ENCODE peak calls at places on chromosomes 6 and 20, in ten cellular contexts. One of them, this sample, is unnamed.

GRCh38 chr20:59381658-59382057 is 81.2 kb downstream of the EDN3 start:
- DNase-seq in Panc1: no peak
- DNase-seq in right atrium auricular region: no peak
- DNase-seq in cardiac muscle cell: no peak
- DNase-seq in uterus: no peak
- DNase-seq in stomach: no peak
- DNase-seq in CD4-positive, alpha-beta memory T cell: no peak
- DNase-seq in neural progenitor cell: no peak
- DNase-seq in lower lobe of right lung: no peak
- DNase-seq in RWPE1: no peak
- DNase-seq in this sample: no peak

GRCh38 chr20:23507346-23507745 is 16.4 kb downstream of the CST8 start:
- DNase-seq in right atrium auricular region: no peak
- DNase-seq in neural progenitor cell: peak; percentile 22
- DNase-seq in uterus: no peak
- DNase-seq in cardiac muscle cell: peak; percentile 20
- DNase-seq in lower lobe of right lung: no peak
- DNase-seq in CD4-positive, alpha-beta memory T cell: no peak
- DNase-seq in RWPE1: no peak
- DNase-seq in stomach: no peak
- DNase-seq in Panc1: no peak
- DNase-seq in this sample: no peak

GRCh38 chr6:151068761-151069312 is 170.9 kb upstream of the AKAP12 start:
- DNase-seq in right atrium auricular region: no peak
- DNase-seq in cardiac muscle cell: no peak
- DNase-seq in Panc1: no peak
- DNase-seq in lower lobe of right lung: no peak
- DNase-seq in RWPE1: no peak
- DNase-seq in CD4-positive, alpha-beta memory T cell: no peak
- DNase-seq in neural progenitor cell: no peak
- DNase-seq in uterus: peak; percentile 8
- DNase-seq in stomach: no peak
- DNase-seq in this sample: no peak

GRCh38 chr6:31068738-31069340 is 43.5 kb downstream of the C6orf15 start:
- DNase-seq in lower lobe of right lung: peak; percentile 83
- DNase-seq in Panc1: no peak
- DNase-seq in uterus: peak; percentile 75
- DNase-seq in CD4-positive, alpha-beta memory T cell: peak; percentile 66
- DNase-seq in cardiac muscle cell: peak; percentile 84
- DNase-seq in neural progenitor cell: peak; percentile 85
- DNase-seq in stomach: peak; percentile 82
- DNase-seq in right atrium auricular region: peak; percentile 77
- DNase-seq in RWPE1: peak; percentile 80
- DNase-seq in this sample: no peak

GRCh38 chr6:42707595-42707994 is 14.8 kb downstream of the PRPH2 start:
- DNase-seq in lower lobe of right lung: no peak
- DNase-seq in Panc1: no peak
- DNase-seq in uterus: no peak
- DNase-seq in right atrium auricular region: no peak
- DNase-seq in neural progenitor cell: no peak
- DNase-seq in RWPE1: no peak
- DNase-seq in CD4-positive, alpha-beta memory T cell: no peak
- DNase-seq in cardiac muscle cell: no peak
- DNase-seq in stomach: no peak
- DNase-seq in this sample: no peak

GRCh38 chr6:147005499-147005898 is 198.7 kb upstream of the STXBP5 start:
- DNase-seq in neural progenitor cell: no peak
- DNase-seq in RWPE1: no peak
- DNase-seq in CD4-positive, alpha-beta memory T cell: no peak
- DNase-seq in right atrium auricular region: no peak
- DNase-seq in Panc1: no peak
- DNase-seq in uterus: no peak
- DNase-seq in lower lobe of right lung: no peak
- DNase-seq in stomach: no peak
- DNase-seq in cardiac muscle cell: no peak
- DNase-seq in this sample: no peak

GRCh38 chr6:149563203-149563927 is 2.8 kb upstream of the GINM1 start:
- DNase-seq in CD4-positive, alpha-beta memory T cell: no peak
- DNase-seq in cardiac muscle cell: no peak
- DNase-seq in uterus: no peak
- DNase-seq in neural progenitor cell: no peak
- DNase-seq in right atrium auricular region: no peak
- DNase-seq in RWPE1: peak; percentile 84
- DNase-seq in lower lobe of right lung: no peak
- DNase-seq in stomach: no peak
- DNase-seq in Panc1: no peak
- DNase-seq in this sample: no peak

GRCh38 chr20:36866164-36866563 is 9.8 kb upstream of the TLDC2 start:
- DNase-seq in Panc1: no peak
- DNase-seq in CD4-positive, alpha-beta memory T cell: no peak
- DNase-seq in lower lobe of right lung: no peak
- DNase-seq in cardiac muscle cell: no peak
- DNase-seq in stomach: no peak
- DNase-seq in RWPE1: no peak
- DNase-seq in right atrium auricular region: no peak
- DNase-seq in uterus: no peak
- DNase-seq in neural progenitor cell: no peak
- DNase-seq in this sample: no peak

GRCh38 chr6:150153905-150154492 is 11.2 kb downstream of the PPP1R14C start:
- DNase-seq in stomach: no peak
- DNase-seq in neural progenitor cell: no peak
- DNase-seq in cardiac muscle cell: no peak
- DNase-seq in RWPE1: no peak
- DNase-seq in CD4-positive, alpha-beta memory T cell: no peak
- DNase-seq in lower lobe of right lung: no peak
- DNase-seq in Panc1: no peak
- DNase-seq in uterus: no peak
- DNase-seq in right atrium auricular region: no peak
- DNase-seq in this sample: no peak

GRCh38 chr6:24788031-24788665 is 10.6 kb downstream of the ARMH2 start:
- DNase-seq in right atrium auricular region: no peak
- DNase-seq in cardiac muscle cell: no peak
- DNase-seq in neural progenitor cell: no peak
- DNase-seq in lower lobe of right lung: no peak
- DNase-seq in uterus: no peak
- DNase-seq in CD4-positive, alpha-beta memory T cell: no peak
- DNase-seq in Panc1: no peak
- DNase-seq in RWPE1: no peak
- DNase-seq in stomach: no peak
- DNase-seq in this sample: no peak

GRCh38 chr20:7171911-7172310 is 404.4 kb downstream of the BMP2 start:
- DNase-seq in neural progenitor cell: no peak
- DNase-seq in RWPE1: no peak
- DNase-seq in Panc1: no peak
- DNase-seq in cardiac muscle cell: no peak
- DNase-seq in right atrium auricular region: no peak
- DNase-seq in lower lobe of right lung: no peak
- DNase-seq in CD4-positive, alpha-beta memory T cell: no peak
- DNase-seq in uterus: no peak
- DNase-seq in stomach: no peak
- DNase-seq in this sample: no peak

GRCh38 chr6:138970159-138970558 is 17.9 kb downstream of the REPS1 start:
- DNase-seq in cardiac muscle cell: no peak
- DNase-seq in right atrium auricular region: no peak
- DNase-seq in uterus: no peak
- DNase-seq in CD4-positive, alpha-beta memory T cell: no peak
- DNase-seq in lower lobe of right lung: no peak
- DNase-seq in Panc1: no peak
- DNase-seq in neural progenitor cell: no peak
- DNase-seq in stomach: no peak
- DNase-seq in RWPE1: no peak
- DNase-seq in this sample: no peak
- H3K27ac ChIP-seq in cardiac muscle cell: no peak overlapping the region
- H3K27ac ChIP-seq in right atrium auricular region: peak overlapping the region; percentile 87
- H3K27ac ChIP-seq in uterus: no peak overlapping the region
- H3K27ac ChIP-seq in CD4-positive, alpha-beta memory T cell: no peak overlapping the region
- H3K27ac ChIP-seq in lower lobe of right lung: peak overlapping the region; percentile 44
- H3K27ac ChIP-seq in Panc1: no peak overlapping the region
- H3K27ac ChIP-seq in neural progenitor cell: no peak overlapping the region
- H3K27ac ChIP-seq in stomach: no peak overlapping the region
- H3K27ac ChIP-seq in RWPE1: peak overlapping the region; percentile 74
- H3K27ac ChIP-seq in this sample: peak overlapping the region; percentile 81

GRCh38 chr6:130825772-130826441 is 1.3 kb upstream of the SMLR1 start:
- DNase-seq in lower lobe of right lung: no peak
- DNase-seq in right atrium auricular region: no peak
- DNase-seq in cardiac muscle cell: no peak
- DNase-seq in stomach: no peak
- DNase-seq in neural progenitor cell: no peak
- DNase-seq in uterus: no peak
- DNase-seq in CD4-positive, alpha-beta memory T cell: no peak
- DNase-seq in Panc1: no peak
- DNase-seq in RWPE1: no peak
- DNase-seq in this sample: no peak

GRCh38 chr6:130824978-130825694 is 2.1 kb upstream of the SMLR1 start:
- DNase-seq in Panc1: no peak
- DNase-seq in uterus: no peak
- DNase-seq in right atrium auricular region: no peak
- DNase-seq in RWPE1: no peak
- DNase-seq in cardiac muscle cell: no peak
- DNase-seq in stomach: no peak
- DNase-seq in CD4-positive, alpha-beta memory T cell: no peak
- DNase-seq in neural progenitor cell: no peak
- DNase-seq in lower lobe of right lung: no peak
- DNase-seq in this sample: no peak

GRCh38 chr6:130829333-130829910 is 2.2 kb downstream of the SMLR1 start:
- DNase-seq in uterus: no peak
- DNase-seq in RWPE1: no peak
- DNase-seq in cardiac muscle cell: no peak
- DNase-seq in neural progenitor cell: no peak
- DNase-seq in CD4-positive, alpha-beta memory T cell: no peak
- DNase-seq in right atrium auricular region: no peak
- DNase-seq in stomach: no peak
- DNase-seq in Panc1: no peak
- DNase-seq in lower lobe of right lung: no peak
- DNase-seq in this sample: no peak

GRCh38 chr6:130827247-130828149 is at the start of gene SMLR1:
- DNase-seq in neural progenitor cell: no peak
- DNase-seq in Panc1: no peak
- DNase-seq in cardiac muscle cell: no peak
- DNase-seq in RWPE1: no peak
- DNase-seq in right atrium auricular region: no peak
- DNase-seq in uterus: no peak
- DNase-seq in stomach: no peak
- DNase-seq in CD4-positive, alpha-beta memory T cell: no peak
- DNase-seq in lower lobe of right lung: no peak
- DNase-seq in this sample: no peak

GRCh38 chr6:130826442-130827246 is 562 bp upstream of the SMLR1 start:
- DNase-seq in RWPE1: no peak
- DNase-seq in uterus: no peak
- DNase-seq in cardiac muscle cell: no peak
- DNase-seq in Panc1: no peak
- DNase-seq in lower lobe of right lung: no peak
- DNase-seq in stomach: no peak
- DNase-seq in neural progenitor cell: no peak
- DNase-seq in CD4-positive, alpha-beta memory T cell: no peak
- DNase-seq in right atrium auricular region: no peak
- DNase-seq in this sample: no peak
- H3K27ac ChIP-seq in RWPE1: no peak overlapping the region
- H3K27ac ChIP-seq in uterus: no peak overlapping the region
- H3K27ac ChIP-seq in cardiac muscle cell: no peak overlapping the region
- H3K27ac ChIP-seq in Panc1: no peak overlapping the region
- H3K27ac ChIP-seq in lower lobe of right lung: no peak overlapping the region
- H3K27ac ChIP-seq in stomach: no peak overlapping the region
- H3K27ac ChIP-seq in neural progenitor cell: no peak overlapping the region
- H3K27ac ChIP-seq in CD4-positive, alpha-beta memory T cell: no peak overlapping the region
- H3K27ac ChIP-seq in right atrium auricular region: no peak overlapping the region
- H3K27ac ChIP-seq in this sample: no peak overlapping the region

GRCh38 chr6:161351855-161352254 is 78.0 kb upstream of the AGPAT4 start:
- DNase-seq in cardiac muscle cell: no peak
- DNase-seq in right atrium auricular region: no peak
- DNase-seq in neural progenitor cell: no peak
- DNase-seq in lower lobe of right lung: no peak
- DNase-seq in CD4-positive, alpha-beta memory T cell: no peak
- DNase-seq in Panc1: no peak
- DNase-seq in stomach: no peak
- DNase-seq in RWPE1: no peak
- DNase-seq in uterus: no peak
- DNase-seq in this sample: no peak
- H3K27ac ChIP-seq in cardiac muscle cell: no peak overlapping the region
- H3K27ac ChIP-seq in right atrium auricular region: no peak overlapping the region
- H3K27ac ChIP-seq in neural progenitor cell: no peak overlapping the region
- H3K27ac ChIP-seq in lower lobe of right lung: no peak overlapping the region
- H3K27ac ChIP-seq in CD4-positive, alpha-beta memory T cell: no peak overlapping the region
- H3K27ac ChIP-seq in Panc1: no peak overlapping the region
- H3K27ac ChIP-seq in stomach: no peak overlapping the region
- H3K27ac ChIP-seq in RWPE1: no peak overlapping the region
- H3K27ac ChIP-seq in uterus: no peak overlapping the region
- H3K27ac ChIP-seq in this sample: no peak overlapping the region

GRCh38 chr6:16335176-16335575 is 96.8 kb downstream of the GMPR start:
- DNase-seq in RWPE1: no peak
- DNase-seq in lower lobe of right lung: no peak
- DNase-seq in uterus: peak; percentile 11
- DNase-seq in right atrium auricular region: no peak
- DNase-seq in neural progenitor cell: no peak
- DNase-seq in Panc1: no peak
- DNase-seq in stomach: no peak
- DNase-seq in CD4-positive, alpha-beta memory T cell: no peak
- DNase-seq in cardiac muscle cell: no peak
- DNase-seq in this sample: no peak

GRCh38 chr6:16331328-16332174 is 93.2 kb downstream of the GMPR start:
- DNase-seq in lower lobe of right lung: peak; percentile 79
- DNase-seq in cardiac muscle cell: peak; percentile 81
- DNase-seq in neural progenitor cell: peak; percentile 77
- DNase-seq in stomach: peak; percentile 72
- DNase-seq in RWPE1: peak; percentile 72
- DNase-seq in CD4-positive, alpha-beta memory T cell: peak; percentile 61
- DNase-seq in right atrium auricular region: no peak
- DNase-seq in Panc1: no peak
- DNase-seq in uterus: peak; percentile 59
- DNase-seq in this sample: no peak

GRCh38 chr6:16334671-16335070 is 96.3 kb downstream of the GMPR start:
- DNase-seq in stomach: no peak
- DNase-seq in lower lobe of right lung: no peak
- DNase-seq in Panc1: no peak
- DNase-seq in neural progenitor cell: no peak
- DNase-seq in right atrium auricular region: peak; percentile 79
- DNase-seq in CD4-positive, alpha-beta memory T cell: no peak
- DNase-seq in RWPE1: peak; percentile 86
- DNase-seq in uterus: peak; percentile 78
- DNase-seq in cardiac muscle cell: no peak
- DNase-seq in this sample: no peak

GRCh38 chr6:16333580-16333979 is 95.2 kb downstream of the GMPR start:
- DNase-seq in lower lobe of right lung: no peak
- DNase-seq in Panc1: no peak
- DNase-seq in RWPE1: peak; percentile 66
- DNase-seq in stomach: no peak
- DNase-seq in right atrium auricular region: no peak
- DNase-seq in neural progenitor cell: no peak
- DNase-seq in cardiac muscle cell: no peak
- DNase-seq in CD4-positive, alpha-beta memory T cell: no peak
- DNase-seq in uterus: peak; percentile 11
- DNase-seq in this sample: peak; percentile 73

DNA sequence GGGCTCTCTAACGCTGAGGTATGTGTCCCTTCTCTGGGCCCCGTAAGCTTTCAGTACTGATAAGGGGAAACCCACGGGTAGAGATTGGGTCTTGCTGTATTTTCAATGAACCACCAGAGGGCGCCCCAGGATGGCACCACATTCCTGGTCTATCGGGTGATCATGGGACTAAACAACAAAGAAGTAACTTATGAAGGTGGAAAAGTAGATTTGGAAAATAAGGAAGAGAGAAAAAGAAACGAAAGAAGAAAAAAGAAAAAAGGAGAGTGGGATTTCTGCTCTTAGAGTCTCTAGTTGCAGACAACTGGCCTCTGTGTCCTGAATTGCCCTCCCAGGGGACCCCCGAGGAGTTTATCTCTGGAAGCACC is 93.8 kb downstream of the GMPR start:
- DNase-seq in right atrium auricular region: peak; percentile 91
- DNase-seq in stomach: peak; percentile 87
- DNase-seq in CD4-positive, alpha-beta memory T cell: peak; percentile 82
- DNase-seq in lower lobe of right lung: peak; percentile 75
- DNase-seq in cardiac muscle cell: peak; percentile 92
- DNase-seq in Panc1: no peak
- DNase-seq in RWPE1: peak; percentile 67
- DNase-seq in uterus: peak; percentile 81
- DNase-seq in neural progenitor cell: peak; percentile 89
- DNase-seq in this sample: no peak
- H3K27ac ChIP-seq in right atrium auricular region: peak overlapping the region; percentile 5
- H3K27ac ChIP-seq in stomach: no peak overlapping the region
- H3K27ac ChIP-seq in CD4-positive, alpha-beta memory T cell: peak overlapping the region; percentile 50
- H3K27ac ChIP-seq in lower lobe of right lung: no peak overlapping the region
- H3K27ac ChIP-seq in cardiac muscle cell: peak overlapping the region; percentile 74
- H3K27ac ChIP-seq in Panc1: peak overlapping the region; percentile 55
- H3K27ac ChIP-seq in RWPE1: no peak overlapping the region
- H3K27ac ChIP-seq in uterus: peak overlapping the region; percentile 53
- H3K27ac ChIP-seq in neural progenitor cell: no peak overlapping the region
- H3K27ac ChIP-seq in this sample: no peak overlapping the region